ENCODE peak calls at places on chromosomes 4 and X, in seven cellular contexts. One of them, this sample, is unnamed.

GRCh38 chr4:14916554-14917304 is 85.6 kb upstream of the CPEB2 start:
- DNase-seq in activated gamma-delta T cell treated with Interleukin-2 at 50 U/mL for 16 hours: no peak
- DNase-seq in GM13976: no peak
- DNase-seq in nucleus accumbens: no peak
- DNase-seq in mesothelial cell of epicardium: no peak
- DNase-seq in neuronal stem cell: no peak
- DNase-seq in kidney: no peak
- DNase-seq in this sample: no peak

GRCh38 chr4:148112231-148112982 is 329.8 kb downstream of the NR3C2 start:
- DNase-seq in activated gamma-delta T cell treated with Interleukin-2 at 50 U/mL for 16 hours: no peak
- DNase-seq in GM13976: no peak
- DNase-seq in nucleus accumbens: no peak
- DNase-seq in mesothelial cell of epicardium: no peak
- DNase-seq in neuronal stem cell: no peak
- DNase-seq in kidney: no peak
- DNase-seq in this sample: no peak

GRCh38 chr4:74111990-74112389 is 13.0 kb upstream of the CXCL2 start:
- DNase-seq in activated gamma-delta T cell treated with Interleukin-2 at 50 U/mL for 16 hours: no peak
- DNase-seq in GM13976: no peak
- DNase-seq in nucleus accumbens: no peak
- DNase-seq in mesothelial cell of epicardium: no peak
- DNase-seq in neuronal stem cell: no peak
- DNase-seq in kidney: peak; percentile 77
- DNase-seq in this sample: no peak

GRCh38 chrX:73855546-73855945 is 292.5 kb downstream of the CHIC1 start:
- DNase-seq in activated gamma-delta T cell treated with Interleukin-2 at 50 U/mL for 16 hours: peak; percentile 74
- DNase-seq in GM13976: peak; percentile 41
- DNase-seq in nucleus accumbens: peak; percentile 2
- DNase-seq in mesothelial cell of epicardium: peak; percentile 78
- DNase-seq in neuronal stem cell: peak; percentile 47
- DNase-seq in kidney: no peak
- DNase-seq in this sample: peak; percentile 68

GRCh38 chr4:87498446-87498900 is 30.7 kb downstream of the SPARCL1 start:
- DNase-seq in activated gamma-delta T cell treated with Interleukin-2 at 50 U/mL for 16 hours: no peak
- DNase-seq in GM13976: peak; percentile 18
- DNase-seq in nucleus accumbens: no peak
- DNase-seq in mesothelial cell of epicardium: no peak
- DNase-seq in neuronal stem cell: no peak
- DNase-seq in kidney: no peak
- DNase-seq in this sample: no peak

GRCh38 chr4:88940506-88940905 is 116.5 kb downstream of the FAM13A start:
- DNase-seq in activated gamma-delta T cell treated with Interleukin-2 at 50 U/mL for 16 hours: no peak
- DNase-seq in GM13976: no peak
- DNase-seq in nucleus accumbens: no peak
- DNase-seq in mesothelial cell of epicardium: no peak
- DNase-seq in neuronal stem cell: no peak
- DNase-seq in kidney: no peak
- DNase-seq in this sample: no peak

GRCh38 chrX:111507931-111508330 is 3.5 kb upstream of the SERTM2 start:
- DNase-seq in activated gamma-delta T cell treated with Interleukin-2 at 50 U/mL for 16 hours: no peak
- DNase-seq in GM13976: no peak
- DNase-seq in nucleus accumbens: no peak
- DNase-seq in mesothelial cell of epicardium: no peak
- DNase-seq in neuronal stem cell: no peak
- DNase-seq in kidney: no peak
- DNase-seq in this sample: no peak

GRCh38 chr4:55087930-55088293 is 37.5 kb downstream of the KDR start:
- DNase-seq in activated gamma-delta T cell treated with Interleukin-2 at 50 U/mL for 16 hours: no peak
- DNase-seq in GM13976: no peak
- DNase-seq in nucleus accumbens: no peak
- DNase-seq in mesothelial cell of epicardium: no peak
- DNase-seq in neuronal stem cell: no peak
- DNase-seq in kidney: no peak
- DNase-seq in this sample: no peak

GRCh38 chr4:57187241-57187640 is 77.1 kb upstream of the IGFBP7 start:
- DNase-seq in activated gamma-delta T cell treated with Interleukin-2 at 50 U/mL for 16 hours: no peak
- DNase-seq in GM13976: no peak
- DNase-seq in nucleus accumbens: no peak
- DNase-seq in mesothelial cell of epicardium: no peak
- DNase-seq in neuronal stem cell: no peak
- DNase-seq in kidney: no peak
- DNase-seq in this sample: no peak

GRCh38 chr4:15354790-15355418 is 72.9 kb upstream of the C1QTNF7 start:
- DNase-seq in activated gamma-delta T cell treated with Interleukin-2 at 50 U/mL for 16 hours: no peak
- DNase-seq in GM13976: no peak
- DNase-seq in nucleus accumbens: no peak
- DNase-seq in mesothelial cell of epicardium: no peak
- DNase-seq in neuronal stem cell: no peak
- DNase-seq in kidney: no peak
- DNase-seq in this sample: no peak

GRCh38 chrX:16445166-16445752 is 204.7 kb upstream of the S100G start:
- DNase-seq in activated gamma-delta T cell treated with Interleukin-2 at 50 U/mL for 16 hours: peak; percentile 33
- DNase-seq in GM13976: peak; percentile 38
- DNase-seq in nucleus accumbens: no peak
- DNase-seq in mesothelial cell of epicardium: no peak
- DNase-seq in neuronal stem cell: peak; percentile 12
- DNase-seq in kidney: no peak
- DNase-seq in this sample: peak; percentile 42

GRCh38 chr4:1337376-1337831 is 9.6 kb upstream of the UVSSA start:
- DNase-seq in activated gamma-delta T cell treated with Interleukin-2 at 50 U/mL for 16 hours: peak; percentile 14
- DNase-seq in GM13976: no peak
- DNase-seq in nucleus accumbens: no peak
- DNase-seq in mesothelial cell of epicardium: no peak
- DNase-seq in neuronal stem cell: no peak
- DNase-seq in kidney: peak; percentile 47
- DNase-seq in this sample: no peak

GRCh38 chrX:103571726-103572125 is 13.6 kb upstream of the TCEAL4 start:
- DNase-seq in activated gamma-delta T cell treated with Interleukin-2 at 50 U/mL for 16 hours: no peak
- DNase-seq in GM13976: no peak
- DNase-seq in nucleus accumbens: no peak
- DNase-seq in mesothelial cell of epicardium: no peak
- DNase-seq in neuronal stem cell: no peak
- DNase-seq in kidney: no peak
- DNase-seq in this sample: no peak

GRCh38 chrX:15202458-15203177 is 67.3 kb downstream of the ASB9 start:
- DNase-seq in activated gamma-delta T cell treated with Interleukin-2 at 50 U/mL for 16 hours: no peak
- DNase-seq in GM13976: no peak
- DNase-seq in nucleus accumbens: no peak
- DNase-seq in mesothelial cell of epicardium: no peak
- DNase-seq in neuronal stem cell: no peak
- DNase-seq in kidney: no peak
- DNase-seq in this sample: no peak

GRCh38 chrX:21757960-21758359 is at the start of gene SMPX:
- DNase-seq in activated gamma-delta T cell treated with Interleukin-2 at 50 U/mL for 16 hours: no peak
- DNase-seq in GM13976: no peak
- DNase-seq in nucleus accumbens: no peak
- DNase-seq in mesothelial cell of epicardium: no peak
- DNase-seq in neuronal stem cell: no peak
- DNase-seq in kidney: no peak
- DNase-seq in this sample: no peak

GRCh38 chrX:120668357-120668756 is 38.5 kb upstream of the C1GALT1C1 start:
- DNase-seq in activated gamma-delta T cell treated with Interleukin-2 at 50 U/mL for 16 hours: no peak
- DNase-seq in GM13976: no peak
- DNase-seq in nucleus accumbens: no peak
- DNase-seq in mesothelial cell of epicardium: no peak
- DNase-seq in neuronal stem cell: no peak
- DNase-seq in kidney: no peak
- DNase-seq in this sample: no peak

GRCh38 chrX:134898450-134898849 is 92.3 kb upstream of the SMIM10 start:
- DNase-seq in activated gamma-delta T cell treated with Interleukin-2 at 50 U/mL for 16 hours: no peak
- DNase-seq in GM13976: no peak
- DNase-seq in nucleus accumbens: no peak
- DNase-seq in mesothelial cell of epicardium: no peak
- DNase-seq in neuronal stem cell: no peak
- DNase-seq in kidney: no peak
- DNase-seq in this sample: no peak

GRCh38 chrX:38672646-38673045 is 111.3 kb downstream of the TSPAN7 start:
- DNase-seq in activated gamma-delta T cell treated with Interleukin-2 at 50 U/mL for 16 hours: no peak
- DNase-seq in GM13976: no peak
- DNase-seq in nucleus accumbens: no peak
- DNase-seq in mesothelial cell of epicardium: no peak
- DNase-seq in neuronal stem cell: no peak
- DNase-seq in kidney: no peak
- DNase-seq in this sample: no peak

GRCh38 chr4:105236917-105237311 is 90.2 kb downstream of the TET2 start:
- DNase-seq in activated gamma-delta T cell treated with Interleukin-2 at 50 U/mL for 16 hours: no peak
- DNase-seq in GM13976: no peak
- DNase-seq in nucleus accumbens: no peak
- DNase-seq in mesothelial cell of epicardium: no peak
- DNase-seq in neuronal stem cell: no peak
- DNase-seq in kidney: no peak
- DNase-seq in this sample: no peak

GRCh38 chr4:8103991-8104390 is 54.6 kb downstream of the ABLIM2 start:
- DNase-seq in activated gamma-delta T cell treated with Interleukin-2 at 50 U/mL for 16 hours: no peak
- DNase-seq in GM13976: no peak
- DNase-seq in nucleus accumbens: no peak
- DNase-seq in mesothelial cell of epicardium: no peak
- DNase-seq in neuronal stem cell: no peak
- DNase-seq in kidney: peak; percentile 36
- DNase-seq in this sample: no peak

GRCh38 chr4:53119685-53120084 is 246.2 kb downstream of the SCFD2 start:
- DNase-seq in activated gamma-delta T cell treated with Interleukin-2 at 50 U/mL for 16 hours: no peak
- DNase-seq in GM13976: no peak
- DNase-seq in nucleus accumbens: no peak
- DNase-seq in mesothelial cell of epicardium: peak; percentile 56
- DNase-seq in neuronal stem cell: peak; percentile 43
- DNase-seq in kidney: no peak
- DNase-seq in this sample: no peak

This sample was measured in NB4.